ENCODE peak calls at places on chromosomes 16 and 17, in ten cellular contexts. V, M, F, W, E, H, N, S, O and J are unnamed samples.

GRCh38 chr17:6696906-6697305 is 16.3 kb downstream of the SLC13A5 start:
- DNase-seq in V (no peak), M (no peak), F (no peak), W (no peak), E (no peak), H (no peak), N (no peak), S (no peak), O (no peak), J (no peak)

GRCh38 chr17:36728030-36728991 is 126.9 kb downstream of the MRM1 start:
- DNase-seq in V (no peak), M (no peak), F (no peak), W (no peak), E (no peak), H (no peak), N (no peak), S (no peak), O (no peak), J (no peak)

GRCh38 chr17:57405486-57406072 is 149.3 kb downstream of the MSI2 start:
- DNase-seq in V (no peak), M (no peak), F (no peak), W (no peak), E (no peak), H (no peak), N (no peak), S (no peak), O (no peak), J (no peak)

GRCh38 chr17:77151236-77151635 is 10.5 kb downstream of the SEC14L1 start:
- DNase-seq in V (peak; percentile 2), M (no peak), F (no peak), W (no peak), E (no peak), H (no peak), N (no peak), S (no peak), O (no peak), J (no peak)

GRCh38 chr17:10993126-10993525 is 155.2 kb upstream of the PIRT start:
- DNase-seq in V (no peak), M (no peak), F (no peak), W (no peak), E (no peak), H (no peak), N (no peak), S (no peak), O (no peak), J (no peak)

GRCh38 chr16:83561876-83562275 is 245.9 kb upstream of the HSBP1 start:
- DNase-seq in V (no peak), M (no peak), F (peak; percentile 48), W (no peak), E (no peak), H (no peak), N (no peak), S (no peak), O (no peak), J (no peak)

GRCh38 chr16:53224932-53225533 is 170.2 kb downstream of the CHD9 start:
- DNase-seq in V (no peak), M (no peak), F (peak; percentile 65), W (no peak), E (no peak), H (no peak), N (no peak), S (no peak), O (no peak), J (no peak)

GRCh38 chr16:19330801-19331484 is 45.4 kb downstream of the CLEC19A start:
- DNase-seq in V (peak; percentile 15), M (no peak), F (peak; percentile 78), W (no peak), E (no peak), H (no peak), N (no peak), S (no peak), O (no peak), J (peak; percentile 51)

GRCh38 chr16:84458606-84459516 is 45.6 kb downstream of the MEAK7 start:
- DNase-seq in V (no peak), M (no peak), F (no peak), W (peak; percentile 25), E (no peak), H (no peak), N (no peak), S (no peak), O (peak; percentile 39), J (peak; percentile 35)

GRCh38 chr17:83196973-83197880 is 117.8 kb downstream of the METRNL start:
- DNase-seq in V (peak; percentile 8), M (no peak), F (peak; percentile 94), W (peak; percentile 31), E (no peak), H (no peak), N (no peak), S (peak; percentile 41), O (peak; percentile 56), J (peak; percentile 81)

GRCh38 chr16:80114699-80115098 is 426.1 kb upstream of the DYNLRB2 start:
- DNase-seq in V (no peak), M (no peak), F (peak; percentile 17), W (no peak), E (no peak), H (no peak), N (no peak), S (no peak), O (no peak), J (no peak)

GRCh38 chr17:72399608-72400487 is 279.0 kb downstream of the SOX9 start:
- DNase-seq in V (peak; percentile 72), M (no peak), F (no peak), W (no peak), E (no peak), H (no peak), N (no peak), S (no peak), O (no peak), J (peak; percentile 5)

GRCh38 chr17:72396121-72396520 is 275.3 kb downstream of the SOX9 start:
- DNase-seq in V (no peak), M (no peak), F (no peak), W (no peak), E (no peak), H (no peak), N (no peak), S (no peak), O (no peak), J (no peak)

GRCh38 chr17:72399023-72399607 is 278.3 kb downstream of the SOX9 start:
- DNase-seq in V (no peak), M (no peak), F (no peak), W (no peak), E (no peak), H (no peak), N (no peak), S (no peak), O (no peak), J (no peak)

GRCh38 chr17:72397223-72397667 is 276.4 kb downstream of the SOX9 start:
- DNase-seq in V (no peak), M (no peak), F (no peak), W (no peak), E (no peak), H (no peak), N (no peak), S (no peak), O (no peak), J (no peak)

GRCh38 chr17:72397687-72398086 is 276.9 kb downstream of the SOX9 start:
- DNase-seq in V (no peak), M (no peak), F (peak; percentile 58), W (no peak), E (no peak), H (no peak), N (no peak), S (no peak), O (no peak), J (no peak)
- H3K27ac ChIP-seq in V (peak overlapping the region; percentile 4), M (peak overlapping the region; percentile 51), F (no peak overlapping the region), W (no peak overlapping the region), E (no peak overlapping the region), H (no peak overlapping the region), N (no peak overlapping the region), S (no peak overlapping the region), O (no peak overlapping the region), J (no peak overlapping the region)

GRCh38 chr17:50199651-50200446 is 1.6 kb downstream of the COL1A1 start:
- DNase-seq in V (peak; percentile 91), M (no peak), F (peak; percentile 96), W (peak; percentile 98), E (peak; percentile 91), H (peak; percentile 73), N (peak; percentile 60), S (peak; percentile 86), O (peak; percentile 84), J (peak; percentile 97)

GRCh38 chr17:50200447-50201225 is 795 bp downstream of the COL1A1 start:
- DNase-seq in V (peak; percentile 90), M (peak; percentile 55), F (peak; percentile 94), W (peak; percentile 98), E (peak; percentile 91), H (peak; percentile 69), N (peak; percentile 69), S (peak; percentile 83), O (peak; percentile 96), J (peak; percentile 93)

GRCh38 chr17:50203086-50203485 is 1.7 kb upstream of the COL1A1 start:
- DNase-seq in V (no peak), M (no peak), F (peak; percentile 91), W (peak; percentile 67), E (no peak), H (no peak), N (no peak), S (no peak), O (no peak), J (peak; percentile 89)

GRCh38 chr17:50199211-50199633 is 2.2 kb downstream of the COL1A1 start:
- DNase-seq in V (no peak), M (no peak), F (peak; percentile 68), W (peak; percentile 65), E (no peak), H (no peak), N (no peak), S (no peak), O (peak; percentile 76), J (peak; percentile 78)

GRCh38 chr17:50201226-50201854 is at the start of gene COL1A1:
- DNase-seq in V (peak; percentile 50), M (no peak), F (peak; percentile 94), W (peak; percentile 94), E (peak; percentile 72), H (no peak), N (no peak), S (no peak), O (peak; percentile 78), J (peak; percentile 99)
- H3K27ac ChIP-seq in V (no peak within 1 kb of the TSS), M (peak within 1 kb of the TSS; percentile 71), F (peak within 1 kb of the TSS; percentile 100), W (peak within 1 kb of the TSS; percentile 82), E (peak within 1 kb of the TSS; percentile 90), H (no peak within 1 kb of the TSS), N (no peak within 1 kb of the TSS), S (no peak within 1 kb of the TSS), O (peak within 1 kb of the TSS; percentile 76), J (peak within 1 kb of the TSS; percentile 96)

DNA sequence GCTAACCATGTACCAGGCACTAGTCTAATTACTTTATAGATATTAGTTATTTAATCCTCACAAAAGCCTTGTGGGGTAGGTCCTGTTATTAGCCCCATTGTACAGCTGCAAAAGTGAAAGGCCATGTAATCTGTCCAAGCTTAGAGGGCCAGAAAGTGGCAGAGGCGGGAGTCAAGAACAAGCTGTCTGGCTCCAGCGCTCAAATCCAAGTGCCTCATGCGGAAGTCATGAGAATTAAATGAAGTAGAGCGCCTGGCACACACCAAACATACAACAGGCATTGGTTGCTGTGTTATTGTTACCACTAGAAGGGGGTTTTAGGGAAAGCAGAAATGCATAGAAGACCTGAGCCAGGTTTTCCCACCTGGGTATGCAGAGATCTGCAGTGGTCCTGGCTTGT is 1.2 kb downstream of the AQP8 start:
- DNase-seq in V (peak; percentile 76), M (no peak), F (no peak), W (no peak), E (no peak), H (no peak), N (no peak), S (no peak), O (no peak), J (no peak)
- H3K27ac ChIP-seq in V (peak overlapping the region; percentile 88), M (no peak overlapping the region), F (no peak overlapping the region), W (no peak overlapping the region), E (no peak overlapping the region), H (no peak overlapping the region), N (no peak overlapping the region), S (no peak overlapping the region), O (no peak overlapping the region), J (no peak overlapping the region)

GRCh38 chr17:43211123-43211479 is 574 bp upstream of the TMEM106A start:
- DNase-seq in V (no peak), M (no peak), F (peak; percentile 17), W (no peak), E (no peak), H (no peak), N (no peak), S (no peak), O (no peak), J (no peak)
- H3K27ac ChIP-seq in V (peak overlapping the region; percentile 83), M (peak overlapping the region; percentile 90), F (peak overlapping the region; percentile 83), W (no peak overlapping the region), E (peak overlapping the region; percentile 86), H (peak overlapping the region; percentile 79), N (peak overlapping the region; percentile 76), S (peak overlapping the region; percentile 76), O (peak overlapping the region; percentile 88), J (peak overlapping the region; percentile 76)